ENCODE peak calls at places on chromosomes 5 and 9, in four cellular contexts. One of them, this sample, is unnamed.
A peak's percentile ranks its signal among the peaks of the same experiment; 100 is the strongest.

GRCh38 chr9:4301302-4301701 is 1.4 kb upstream of the GLIS3 start:
- DNase-seq in psoas muscle: no peak
- DNase-seq in lung: no peak
- DNase-seq in bronchial epithelial cell: peak; percentile 69
- DNase-seq in this sample: no peak

GRCh38 chr9:124339603-124340146 is 75.6 kb downstream of the PSMB7 start:
- DNase-seq in psoas muscle: no peak
- DNase-seq in lung: no peak
- DNase-seq in bronchial epithelial cell: no peak
- DNase-seq in this sample: no peak

GRCh38 chr5:150590979-150591411 is 49.5 kb upstream of the SYNPO start:
- DNase-seq in psoas muscle: no peak
- DNase-seq in lung: no peak
- DNase-seq in bronchial epithelial cell: no peak
- DNase-seq in this sample: no peak

GRCh38 chr9:137222190-137223077 is at the start of gene RNF208:
- DNase-seq in psoas muscle: no peak
- DNase-seq in lung: no peak
- DNase-seq in bronchial epithelial cell: no peak
- DNase-seq in this sample: no peak

GRCh38 chr5:82931110-82931509 is 146.1 kb downstream of the TMEM167A start:
- DNase-seq in psoas muscle: no peak
- DNase-seq in lung: no peak
- DNase-seq in bronchial epithelial cell: peak; percentile 93
- DNase-seq in this sample: no peak

GRCh38 chr9:129405831-129406220 is 215.1 kb downstream of the C9orf50 start:
- DNase-seq in psoas muscle: no peak
- DNase-seq in lung: no peak
- DNase-seq in bronchial epithelial cell: no peak
- DNase-seq in this sample: no peak

GRCh38 chr5:39760385-39761198 is 335.8 kb upstream of the DAB2 start:
- DNase-seq in psoas muscle: peak; percentile 57
- DNase-seq in lung: no peak
- DNase-seq in bronchial epithelial cell: peak; percentile 66
- DNase-seq in this sample: no peak

GRCh38 chr9:34552986-34553385 is 30.2 kb upstream of the ENHO start:
- DNase-seq in psoas muscle: peak; percentile 43
- DNase-seq in lung: no peak
- DNase-seq in bronchial epithelial cell: no peak
- DNase-seq in this sample: no peak

GRCh38 chr5:25028994-25029393 is 384.2 kb upstream of the CDH10 start:
- DNase-seq in psoas muscle: no peak
- DNase-seq in lung: peak; percentile 29
- DNase-seq in bronchial epithelial cell: no peak
- DNase-seq in this sample: no peak

GRCh38 chr9:106834888-106835287 is 28.1 kb upstream of the ZNF462 start:
- DNase-seq in psoas muscle: no peak
- DNase-seq in lung: no peak
- DNase-seq in bronchial epithelial cell: no peak
- DNase-seq in this sample: no peak

GRCh38 chr9:31030741-31031202 is 1353.7 kb upstream of the ACO1 start:
- DNase-seq in psoas muscle: no peak
- DNase-seq in lung: no peak
- DNase-seq in bronchial epithelial cell: peak; percentile 34
- DNase-seq in this sample: no peak

GRCh38 chr9:101375546-101375945 is 9.3 kb downstream of the BAAT start:
- DNase-seq in psoas muscle: no peak
- DNase-seq in lung: no peak
- DNase-seq in bronchial epithelial cell: no peak
- DNase-seq in this sample: no peak

GRCh38 chr9:77679088-77679487 is 31.0 kb upstream of the GNA14 start:
- DNase-seq in psoas muscle: no peak
- DNase-seq in lung: no peak
- DNase-seq in bronchial epithelial cell: peak; percentile 4
- DNase-seq in this sample: no peak

GRCh38 chr5:159309689-159310433 is 20.4 kb downstream of the IL12B start:
- DNase-seq in psoas muscle: no peak
- DNase-seq in lung: no peak
- DNase-seq in bronchial epithelial cell: no peak
- DNase-seq in this sample: no peak

GRCh38 chr5:66209350-66209749 is 65.2 kb downstream of the SREK1 start:
- DNase-seq in psoas muscle: no peak
- DNase-seq in lung: no peak
- DNase-seq in bronchial epithelial cell: peak; percentile 78
- DNase-seq in this sample: no peak

GRCh38 chr5:82820958-82821880 is 256.0 kb downstream of the TMEM167A start:
- DNase-seq in psoas muscle: no peak
- DNase-seq in lung: no peak
- DNase-seq in bronchial epithelial cell: no peak
- DNase-seq in this sample: no peak

GRCh38 chr5:166127766-166128565 is 2163.5 kb upstream of the WWC1 start:
- DNase-seq in psoas muscle: no peak
- DNase-seq in lung: no peak
- DNase-seq in bronchial epithelial cell: no peak
- DNase-seq in this sample: no peak

GRCh38 chr9:134302130-134302817 is 24.0 kb upstream of the RXRA start:
- DNase-seq in psoas muscle: no peak
- DNase-seq in lung: no peak
- DNase-seq in bronchial epithelial cell: no peak
- DNase-seq in this sample: no peak

GRCh38 chr9:84277646-84278045 is 62.9 kb downstream of the SLC28A3 start:
- DNase-seq in psoas muscle: no peak
- DNase-seq in lung: no peak
- DNase-seq in bronchial epithelial cell: peak; percentile 97
- DNase-seq in this sample: no peak

GRCh38 chr5:56761486-56761885 is 53.9 kb upstream of the MAP3K1 start:
- DNase-seq in psoas muscle: no peak
- DNase-seq in lung: no peak
- DNase-seq in bronchial epithelial cell: no peak
- DNase-seq in this sample: no peak

GRCh38 chr5:65753189-65753588 is 31.2 kb downstream of the NLN start:
- DNase-seq in psoas muscle: no peak
- DNase-seq in lung: no peak
- DNase-seq in bronchial epithelial cell: no peak
- DNase-seq in this sample: no peak

GRCh38 chr9:134928796-134929559 is 11.3 kb upstream of the FCN1 start:
- DNase-seq in psoas muscle: peak; percentile 67
- DNase-seq in lung: peak; percentile 58
- DNase-seq in bronchial epithelial cell: no peak
- DNase-seq in this sample: no peak

GRCh38 chr5:135737701-135738563 is 96.5 kb upstream of the SLC25A48 start:
- DNase-seq in psoas muscle: no peak
- DNase-seq in lung: no peak
- DNase-seq in bronchial epithelial cell: no peak
- DNase-seq in this sample: no peak

GRCh38 chr5:111681414-111681790 is 75.6 kb downstream of the NREP start:
- DNase-seq in psoas muscle: no peak
- DNase-seq in lung: no peak
- DNase-seq in bronchial epithelial cell: no peak
- DNase-seq in this sample: no peak

GRCh38 chr9:110880123-110880522 is 158.1 kb downstream of the LPAR1 start:
- DNase-seq in psoas muscle: no peak
- DNase-seq in lung: no peak
- DNase-seq in bronchial epithelial cell: no peak
- DNase-seq in this sample: no peak

GRCh38 chr5:69504036-69504435 is 11.4 kb downstream of the OCLN start:
- DNase-seq in psoas muscle: no peak
- DNase-seq in lung: no peak
- DNase-seq in bronchial epithelial cell: no peak
- DNase-seq in this sample: no peak

GRCh38 chr5:171464829-171465228 is 45.4 kb downstream of the FGF18 start:
- DNase-seq in psoas muscle: no peak
- DNase-seq in lung: no peak
- DNase-seq in bronchial epithelial cell: no peak
- DNase-seq in this sample: no peak

GRCh38 chr9:72597606-72598005 is 76.2 kb downstream of the TMC1 start:
- DNase-seq in psoas muscle: no peak
- DNase-seq in lung: no peak
- DNase-seq in bronchial epithelial cell: no peak
- DNase-seq in this sample: no peak

GRCh38 chr5:143434261-143435206 is 31.0 kb upstream of the NR3C1 start:
- DNase-seq in psoas muscle: peak; percentile 55
- DNase-seq in lung: no peak
- DNase-seq in bronchial epithelial cell: no peak
- DNase-seq in this sample: no peak

GRCh38 chr5:35794688-35795375 is 61.9 kb upstream of the IL7R start:
- DNase-seq in psoas muscle: no peak
- DNase-seq in lung: no peak
- DNase-seq in bronchial epithelial cell: no peak
- DNase-seq in this sample: no peak

GRCh38 chr5:122415481-122416120 is 103.6 kb downstream of the SNCAIP start:
- DNase-seq in psoas muscle: peak; percentile 46
- DNase-seq in lung: peak; percentile 38
- DNase-seq in bronchial epithelial cell: peak; percentile 55
- DNase-seq in this sample: no peak

GRCh38 chr9:127907867-127908659 is 8.7 kb upstream of the ST6GALNAC6 start:
- DNase-seq in psoas muscle: peak; percentile 48
- DNase-seq in lung: no peak
- DNase-seq in bronchial epithelial cell: no peak
- DNase-seq in this sample: no peak

GRCh38 chr5:160479220-160479619 is 57.6 kb downstream of the PTTG1 start:
- DNase-seq in psoas muscle: no peak
- DNase-seq in lung: no peak
- DNase-seq in bronchial epithelial cell: no peak
- DNase-seq in this sample: no peak

GRCh38 chr5:169703803-169704202 is 66.7 kb downstream of the DOCK2 start:
- DNase-seq in psoas muscle: no peak
- DNase-seq in lung: no peak
- DNase-seq in bronchial epithelial cell: no peak
- DNase-seq in this sample: no peak

GRCh38 chr9:80873861-80874260 is 815.5 kb downstream of the TLE1 start:
- DNase-seq in psoas muscle: no peak
- DNase-seq in lung: no peak
- DNase-seq in bronchial epithelial cell: no peak
- DNase-seq in this sample: no peak

GRCh38 chr5:81751009-81751835 is at the start of gene SSBP2:
- DNase-seq in psoas muscle: peak; percentile 100
- DNase-seq in lung: peak; percentile 100
- DNase-seq in bronchial epithelial cell: peak; percentile 92
- DNase-seq in this sample: peak; percentile 99
- TF ChIP-seq CTCF in psoas muscle: no peak
- TF ChIP-seq CTCF in lung: peak; percentile 14
- TF ChIP-seq CTCF in bronchial epithelial cell: no peak
- TF ChIP-seq CTCF in this sample: no peak

DNA sequence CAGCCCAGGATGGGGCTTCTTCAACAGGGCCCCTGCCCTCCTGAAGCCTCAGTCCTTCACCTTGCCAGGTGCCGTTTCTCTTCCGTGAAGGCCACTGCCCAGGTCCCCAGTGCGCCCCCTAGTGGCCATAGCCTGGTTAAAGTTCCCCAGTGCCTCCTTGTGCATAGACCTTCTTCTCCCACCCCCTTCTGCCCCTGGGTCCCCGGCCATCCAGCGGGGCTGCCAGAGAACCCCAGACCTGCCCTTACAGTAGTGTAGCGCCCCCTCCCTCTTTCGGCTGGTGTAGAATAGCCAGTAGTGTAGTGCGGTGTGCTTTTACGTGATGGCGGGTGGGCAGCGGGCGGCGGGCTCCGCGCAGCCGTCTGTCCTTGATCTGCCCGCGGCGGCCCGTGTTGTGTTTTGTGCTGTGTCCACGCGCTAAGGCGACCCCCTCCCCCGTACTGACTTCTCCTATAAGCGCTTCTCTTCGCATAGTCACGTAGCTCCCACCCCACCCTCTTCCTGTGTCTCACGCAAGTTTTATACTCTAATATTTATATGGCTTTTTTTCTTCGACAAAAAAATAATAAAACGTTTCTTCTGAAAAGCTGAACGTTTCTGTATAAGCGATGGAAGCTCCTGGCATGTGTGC is 23.6 kb downstream of the PCDHGC5 start:
- DNase-seq in psoas muscle: peak; percentile 90
- DNase-seq in lung: peak; percentile 90
- DNase-seq in bronchial epithelial cell: peak; percentile 65
- DNase-seq in this sample: peak; percentile 63
- H3K4me3 ChIP-seq in psoas muscle: peak overlapping the region; percentile 61
- H3K4me3 ChIP-seq in lung: no peak overlapping the region
- H3K4me3 ChIP-seq in bronchial epithelial cell: peak overlapping the region; percentile 44
- H3K4me3 ChIP-seq in this sample: peak overlapping the region; percentile 81

DNA sequence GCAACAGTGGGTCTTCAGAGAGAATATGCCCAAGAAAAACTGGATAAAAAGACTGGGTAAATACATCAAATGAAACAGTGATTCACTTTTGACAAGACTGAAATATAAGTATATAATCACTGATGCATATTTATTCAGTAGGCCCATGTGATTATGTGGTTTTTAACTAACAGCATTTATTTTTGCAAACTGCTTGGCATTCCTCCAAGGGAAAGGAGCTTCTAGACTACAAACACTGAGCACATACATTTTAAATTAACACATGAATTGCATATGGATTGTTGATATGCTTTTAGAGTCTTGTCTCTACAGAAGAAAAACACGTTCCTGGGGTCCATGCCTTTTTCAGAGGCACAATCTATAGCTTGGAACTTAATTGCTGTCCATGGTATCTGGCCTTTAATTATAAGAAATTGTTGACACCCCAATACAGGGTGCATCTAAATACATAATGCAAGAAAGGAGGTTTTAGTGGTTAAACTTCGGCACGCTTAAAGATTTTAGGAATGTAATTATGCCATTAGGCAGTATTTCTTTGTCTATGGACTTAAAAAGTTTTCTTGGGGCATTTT is 6.9 kb upstream of the MEIKIN start:
- DNase-seq in psoas muscle: no peak
- DNase-seq in lung: no peak
- DNase-seq in bronchial epithelial cell: no peak
- DNase-seq in this sample: no peak
- TF ChIP-seq CTCF in psoas muscle: no peak
- TF ChIP-seq CTCF in lung: no peak
- TF ChIP-seq CTCF in bronchial epithelial cell: no peak
- TF ChIP-seq CTCF in this sample: no peak

GRCh38 chr5:62506659-62507460 is 71.8 kb upstream of the LRRC70 start:
- DNase-seq in psoas muscle: no peak
- DNase-seq in lung: no peak
- DNase-seq in bronchial epithelial cell: peak; percentile 5
- DNase-seq in this sample: no peak
- H3K4me3 ChIP-seq in psoas muscle: no peak overlapping the region
- H3K4me3 ChIP-seq in lung: no peak overlapping the region
- H3K4me3 ChIP-seq in bronchial epithelial cell: no peak overlapping the region
- H3K4me3 ChIP-seq in this sample: no peak overlapping the region

GRCh38 chr9:93378276-93378675 is 73.2 kb upstream of the FAM120A start:
- DNase-seq in psoas muscle: no peak
- DNase-seq in lung: no peak
- DNase-seq in bronchial epithelial cell: no peak
- DNase-seq in this sample: no peak

GRCh38 chr9:93380410-93381060 is 71.0 kb upstream of the FAM120A start:
- DNase-seq in psoas muscle: no peak
- DNase-seq in lung: no peak
- DNase-seq in bronchial epithelial cell: no peak
- DNase-seq in this sample: no peak

GRCh38 chr9:93379051-93379450 is 72.4 kb upstream of the FAM120A start:
- DNase-seq in psoas muscle: no peak
- DNase-seq in lung: no peak
- DNase-seq in bronchial epithelial cell: no peak
- DNase-seq in this sample: no peak
- TF ChIP-seq CTCF in psoas muscle: no peak
- TF ChIP-seq CTCF in lung: no peak
- TF ChIP-seq CTCF in bronchial epithelial cell: no peak
- TF ChIP-seq CTCF in this sample: no peak

GRCh38 chr5:109005611-109006010 is 257.9 kb downstream of the FER start:
- DNase-seq in psoas muscle: no peak
- DNase-seq in lung: no peak
- DNase-seq in bronchial epithelial cell: peak; percentile 63
- DNase-seq in this sample: no peak
- H3K4me3 ChIP-seq in psoas muscle: no peak overlapping the region
- H3K4me3 ChIP-seq in lung: no peak overlapping the region
- H3K4me3 ChIP-seq in bronchial epithelial cell: no peak overlapping the region
- H3K4me3 ChIP-seq in this sample: no peak overlapping the region

GRCh38 chr5:137891849-137892248 is 2.6 kb downstream of the PKD2L2 start:
- DNase-seq in psoas muscle: no peak
- DNase-seq in lung: no peak
- DNase-seq in bronchial epithelial cell: no peak
- DNase-seq in this sample: no peak
- TF ChIP-seq CTCF in psoas muscle: peak; percentile 40
- TF ChIP-seq CTCF in lung: no peak
- TF ChIP-seq CTCF in bronchial epithelial cell: no peak
- TF ChIP-seq CTCF in this sample: peak; percentile 25